ENCODE peak calls at places on chromosomes 12 and 14, in five cellular contexts. B, J, D, X and P are unnamed samples. For H3K9me2, the result is how much of the 10 kb centered on the place peaks cover.

GRCh38 chr14:50943261-50943942 is 881 bp downstream of the PYGL start:
- DNase-seq in B (peak), J (no peak), D (peak), X (peak), P (no peak)

GRCh38 chr14:64410084-64410774 is 22.1 kb downstream of the MTHFD1 start:
- DNase-seq in B (peak), J (no peak), D (no peak), X (peak), P (no peak)

GRCh38 chr12:23049180-23049579 is 424.2 kb downstream of the ETNK1 start:
- DNase-seq in B (no peak), J (peak), D (no peak), X (no peak), P (peak)

GRCh38 chr14:68583527-68584275 is 209.2 kb downstream of the ZFP36L1 start:
- DNase-seq in B (no peak), J (no peak), D (no peak), X (no peak), P (no peak)

GRCh38 chr12:15306605-15307004 is 15.7 kb upstream of the PTPRO start:
- DNase-seq in B (no peak), J (no peak), D (no peak), X (no peak), P (no peak)

GRCh38 chr12:53808023-53808705 is 56.4 kb upstream of the CISTR start:
- DNase-seq in B (no peak), J (no peak), D (no peak), X (no peak), P (no peak)

GRCh38 chr12:108621161-108621560 is 12.5 kb downstream of the SELPLG start:
- DNase-seq in B (no peak), J (no peak), D (no peak), X (no peak), P (no peak)

GRCh38 chr14:53954551-53955233 is 1.9 kb downstream of the BMP4 start:
- DNase-seq in B (peak), J (no peak), D (no peak), X (no peak), P (no peak)

GRCh38 chr12:109923481-109924245 is 23.6 kb downstream of the TCHP start:
- DNase-seq in B (no peak), J (peak), D (no peak), X (no peak), P (no peak)

GRCh38 chr14:59085207-59085739 is 103.2 kb upstream of the DAAM1 start:
- DNase-seq in B (no peak), J (no peak), D (no peak), X (peak), P (no peak)

GRCh38 chr12:51386361-51386760 is 4.8 kb downstream of the GALNT6 start:
- DNase-seq in B (peak), J (no peak), D (no peak), X (no peak), P (no peak)

GRCh38 chr12:93733928-93734327 is 56.8 kb downstream of the CRADD start:
- DNase-seq in B (no peak), J (no peak), D (no peak), X (no peak), P (no peak)

GRCh38 chr12:3533703-3534386 is 42.8 kb downstream of the PRMT8 start:
- DNase-seq in B (peak), J (no peak), D (no peak), X (no peak), P (no peak)

GRCh38 chr12:104801005-104801404 is 157.1 kb downstream of the SLC41A2 start:
- DNase-seq in B (no peak), J (no peak), D (no peak), X (no peak), P (no peak)

GRCh38 chr12:70733385-70733784 is 96.2 kb upstream of the PTPRB start:
- DNase-seq in B (peak), J (peak), D (peak), X (peak), P (peak)

GRCh38 chr14:53055003-53055402 is 98.1 kb downstream of the DDHD1 start:
- DNase-seq in B (peak), J (peak), D (peak), X (peak), P (peak)

GRCh38 chr12:31897791-31898503 is 61.3 kb upstream of the RESF1 start:
- DNase-seq in B (no peak), J (peak), D (peak), X (peak), P (peak)

GRCh38 chr12:83077037-83077436 is 390.3 kb downstream of the TMTC2 start:
- DNase-seq in B (no peak), J (no peak), D (no peak), X (no peak), P (no peak)

GRCh38 chr12:83075471-83075870 is 388.8 kb downstream of the TMTC2 start:
- DNase-seq in B (no peak), J (no peak), D (no peak), X (no peak), P (no peak)

DNA sequence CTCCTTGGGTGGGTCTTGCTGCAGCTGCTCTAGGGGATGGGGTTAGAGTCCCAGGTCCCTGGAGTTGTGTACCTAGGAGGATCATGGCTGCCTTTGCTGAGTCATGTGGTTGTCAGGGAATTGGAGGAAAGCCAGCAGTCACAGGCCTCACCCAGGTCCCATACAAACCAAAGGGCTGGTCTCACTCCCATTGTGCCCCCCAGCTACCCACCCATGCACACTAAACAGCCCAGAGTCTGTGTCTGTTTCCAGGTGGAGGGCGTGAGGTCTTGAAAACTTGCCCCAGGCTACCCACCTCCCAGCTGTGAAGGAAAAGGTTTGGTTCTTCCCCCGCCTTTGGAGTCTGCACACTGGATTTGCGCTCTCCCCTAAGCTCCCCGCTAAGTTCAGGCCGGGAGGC is 387.8 kb downstream of the TMTC2 start:
- DNase-seq in B (peak), J (no peak), D (no peak), X (no peak), P (no peak)
- H3K9me2 ChIP-seq in B (under half), J (under half), D (under half), X (under half), P (under half)

DNA sequence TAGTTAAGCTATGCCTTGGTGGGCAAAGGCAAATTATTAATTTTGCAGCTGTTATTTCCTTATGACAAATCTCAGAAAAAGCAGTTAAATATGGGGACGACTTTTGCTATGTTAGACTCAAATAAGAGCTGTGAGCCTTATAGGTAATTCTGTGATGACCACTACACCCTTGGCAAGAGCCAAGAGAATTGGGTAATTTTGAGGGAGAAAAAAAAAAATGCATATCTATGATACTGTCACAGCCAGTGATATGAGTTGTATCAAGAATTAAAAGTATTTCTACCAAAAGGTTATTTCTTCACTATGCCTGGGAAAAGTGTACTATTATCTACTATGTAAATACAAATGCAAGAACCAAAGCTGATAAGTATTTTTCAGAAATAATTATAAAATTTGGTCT is 43.9 kb downstream of the SCAF11 start:
- DNase-seq in B (no peak), J (no peak), D (no peak), X (no peak), P (no peak)
- H3K9me2 ChIP-seq in B (under half), J (under half), D (under half), X (under half), P (under half)

GRCh38 chr12:129676411-129676810 is 227.4 kb downstream of the TMEM132D start:
- DNase-seq in B (no peak), J (no peak), D (no peak), X (no peak), P (no peak)

GRCh38 chr12:129681151-129681550 is 222.7 kb downstream of the TMEM132D start:
- DNase-seq in B (no peak), J (no peak), D (no peak), X (no peak), P (no peak)

GRCh38 chr12:129673807-129674206 is 230.0 kb downstream of the TMEM132D start:
- DNase-seq in B (no peak), J (no peak), D (no peak), X (no peak), P (no peak)

GRCh38 chr12:129672110-129672509 is 231.7 kb downstream of the TMEM132D start:
- DNase-seq in B (no peak), J (no peak), D (no peak), X (no peak), P (no peak)

DNA sequence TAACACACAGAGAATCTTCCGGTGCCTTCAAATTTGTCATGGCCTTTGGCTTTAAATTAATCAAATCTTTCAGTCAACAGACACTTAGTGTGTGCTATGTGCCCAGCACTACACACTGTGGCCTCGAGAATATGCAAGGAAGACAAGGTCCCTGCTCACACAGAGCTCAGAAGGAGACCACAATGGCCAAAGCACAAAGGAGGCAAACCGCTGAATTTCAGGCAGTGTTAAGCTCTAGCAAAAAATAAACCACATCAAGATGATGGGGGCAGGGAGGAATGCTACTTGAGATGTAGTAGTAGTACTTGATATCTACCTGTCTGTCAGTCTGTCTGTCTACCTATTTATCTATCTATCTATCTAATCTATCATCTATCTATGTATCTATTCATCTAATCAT is 227.9 kb downstream of the TMEM132D start:
- DNase-seq in B (no peak), J (no peak), D (no peak), X (no peak), P (no peak)
- H3K9me2 ChIP-seq in B (under half), J (under half), D (under half), X (under half), P (under half)

GRCh38 chr12:50344245-50344644 is 52.2 kb downstream of the FAM186A start:
- DNase-seq in B (no peak), J (peak), D (no peak), X (no peak), P (no peak)

GRCh38 chr12:50333441-50333840 is 50.1 kb upstream of the LIMA1 start:
- DNase-seq in B (no peak), J (no peak), D (no peak), X (no peak), P (no peak)

GRCh38 chr12:50344775-50345174 is 51.6 kb downstream of the FAM186A start:
- DNase-seq in B (no peak), J (peak), D (no peak), X (no peak), P (no peak)

GRCh38 chr12:50338920-50339319 is 55.6 kb upstream of the LIMA1 start:
- DNase-seq in B (no peak), J (no peak), D (no peak), X (no peak), P (no peak)
- H3K9me2 ChIP-seq in B (under half), J (under half), D (under half), X (under half), P (under half)

GRCh38 chr12:120793357-120793756 is 67.7 kb downstream of the ACADS start:
- DNase-seq in B (no peak), J (no peak), D (no peak), X (no peak), P (no peak)

GRCh38 chr12:120787889-120788288 is 62.3 kb downstream of the ACADS start:
- DNase-seq in B (no peak), J (no peak), D (no peak), X (no peak), P (no peak)

GRCh38 chr12:120790114-120790513 is 64.5 kb downstream of the ACADS start:
- DNase-seq in B (no peak), J (no peak), D (no peak), X (no peak), P (no peak)

GRCh38 chr12:120795441-120796178 is 70.0 kb downstream of the ACADS start:
- DNase-seq in B (no peak), J (no peak), D (no peak), X (peak), P (no peak)

GRCh38 chr12:120791669-120792176 is 66.1 kb downstream of the ACADS start:
- DNase-seq in B (no peak), J (no peak), D (no peak), X (no peak), P (peak)
- H3K9me2 ChIP-seq in B (under half), J (under half), D (under half), X (under half), P (under half)

GRCh38 chr12:49089831-49090773 is 4.5 kb downstream of the DHH start:
- DNase-seq in B (peak), J (peak), D (no peak), X (peak), P (peak)

GRCh38 chr12:49088190-49088931 is 6.2 kb downstream of the DHH start:
- DNase-seq in B (peak), J (peak), D (peak), X (peak), P (peak)

GRCh38 chr12:49091056-49091835 is 3.4 kb downstream of the DHH start:
- DNase-seq in B (no peak), J (no peak), D (no peak), X (peak), P (no peak)

GRCh38 chr12:49086116-49086515 is 8.5 kb downstream of the DHH start:
- DNase-seq in B (no peak), J (no peak), D (no peak), X (no peak), P (no peak)

GRCh38 chr12:49088932-49089330 is 5.7 kb downstream of the DHH start:
- DNase-seq in B (no peak), J (no peak), D (no peak), X (no peak), P (no peak)
- H3K9me2 ChIP-seq in B (under half), J (under half), D (under half), X (under half), P (under half)

DNA sequence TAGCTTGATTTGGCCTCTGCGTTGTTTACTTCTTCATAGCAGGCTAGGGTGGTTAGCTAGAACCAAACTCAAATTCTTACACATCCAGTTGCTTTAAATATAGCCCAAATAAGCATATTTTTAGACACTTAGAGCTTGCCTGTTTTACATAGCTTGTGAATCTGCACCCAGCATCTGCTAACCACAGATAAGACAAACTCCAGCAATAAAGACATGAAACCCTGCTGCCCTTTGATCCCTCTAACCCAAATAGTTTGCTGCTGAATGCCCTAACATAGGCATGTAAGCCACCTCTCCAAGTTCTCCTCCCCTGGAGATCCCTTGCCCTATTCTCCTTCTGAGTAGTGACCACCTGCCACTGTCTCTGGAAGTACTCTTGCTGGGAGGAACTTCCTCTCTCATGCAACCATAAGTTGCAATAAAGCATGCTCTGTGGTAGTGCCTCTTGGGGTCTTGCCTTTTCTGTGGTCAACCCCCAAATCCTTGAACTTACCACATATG is 185.6 kb downstream of the TMEM117 start:
- DNase-seq in B (no peak), J (peak), D (no peak), X (no peak), P (no peak)
- H3K9me2 ChIP-seq in B (under half), J (under half), D (under half), X (under half), P (under half)

GRCh38 chr14:29895591-29896043 is 32.0 kb downstream of the PRKD1 start:
- DNase-seq in B (peak), J (no peak), D (no peak), X (peak), P (no peak)
- H3K9me2 ChIP-seq in B (under half), J (under half), D (under half), X (under half), P (under half)